ENCODE peak calls at places on chromosomes 7 and 10, in four cellular contexts. One of them, this sample, is unnamed.

GRCh38 chr7:86939197-86939814 is 120.1 kb downstream of the ELAPOR2 start:
- DNase-seq in K562: peak; percentile 42
- DNase-seq in HL-60: peak; percentile 6
- DNase-seq in GM12891: no peak
- DNase-seq in this sample: peak; percentile 40

GRCh38 chr10:128322950-128323349 is 196.7 kb upstream of the MKI67 start:
- DNase-seq in K562: no peak
- DNase-seq in HL-60: no peak
- DNase-seq in GM12891: no peak
- DNase-seq in this sample: no peak

GRCh38 chr10:101856626-101857025 is 13.0 kb upstream of the KCNIP2 start:
- DNase-seq in K562: no peak
- DNase-seq in HL-60: no peak
- DNase-seq in GM12891: no peak
- DNase-seq in this sample: no peak

GRCh38 chr7:1785839-1786238 is 115.8 kb downstream of the ELFN1 start:
- DNase-seq in K562: no peak
- DNase-seq in HL-60: no peak
- DNase-seq in GM12891: no peak
- DNase-seq in this sample: no peak

GRCh38 chr10:93379366-93380042 is 102.6 kb downstream of the MYOF start:
- DNase-seq in K562: no peak
- DNase-seq in HL-60: no peak
- DNase-seq in GM12891: no peak
- DNase-seq in this sample: no peak

GRCh38 chr7:6444516-6445269 is 3.1 kb downstream of the DAGLB start:
- DNase-seq in K562: no peak
- DNase-seq in HL-60: no peak
- DNase-seq in GM12891: no peak
- DNase-seq in this sample: no peak

GRCh38 chr10:133009218-133009954 is 67.0 kb upstream of the CFAP46 start:
- DNase-seq in K562: peak; percentile 14
- DNase-seq in HL-60: no peak
- DNase-seq in GM12891: no peak
- DNase-seq in this sample: no peak

GRCh38 chr7:105689093-105689819 is 108.0 kb upstream of the EFCAB10 start:
- DNase-seq in K562: no peak
- DNase-seq in HL-60: no peak
- DNase-seq in GM12891: no peak
- DNase-seq in this sample: no peak

GRCh38 chr10:78433063-78433717 is 399.5 kb downstream of the RPS24 start:
- DNase-seq in K562: no peak
- DNase-seq in HL-60: no peak
- DNase-seq in GM12891: no peak
- DNase-seq in this sample: no peak

GRCh38 chr10:78375854-78376785 is 342.5 kb downstream of the RPS24 start:
- DNase-seq in K562: no peak
- DNase-seq in HL-60: no peak
- DNase-seq in GM12891: no peak
- DNase-seq in this sample: no peak

GRCh38 chr10:110860576-110861241 is 11.0 kb upstream of the PDCD4 start:
- DNase-seq in K562: no peak
- DNase-seq in HL-60: no peak
- DNase-seq in GM12891: no peak
- DNase-seq in this sample: peak; percentile 90

GRCh38 chr7:85287126-85287825 is 100.4 kb upstream of the SEMA3D start:
- DNase-seq in K562: no peak
- DNase-seq in HL-60: no peak
- DNase-seq in GM12891: no peak
- DNase-seq in this sample: no peak

GRCh38 chr7:45185028-45185863 is 27.7 kb downstream of the RAMP3 start:
- DNase-seq in K562: no peak
- DNase-seq in HL-60: no peak
- DNase-seq in GM12891: no peak
- DNase-seq in this sample: no peak

GRCh38 chr7:106057962-106058901 is 53.9 kb downstream of the SYPL1 start:
- DNase-seq in K562: no peak
- DNase-seq in HL-60: no peak
- DNase-seq in GM12891: peak; percentile 52
- DNase-seq in this sample: peak; percentile 88

GRCh38 chr10:47137311-47137851 is 162.6 kb upstream of the GDF10 start:
- DNase-seq in K562: no peak
- DNase-seq in HL-60: no peak
- DNase-seq in GM12891: no peak
- DNase-seq in this sample: no peak

GRCh38 chr10:92387289-92387940 is 96.4 kb downstream of the MARCHF5 start:
- DNase-seq in K562: peak; percentile 86
- DNase-seq in HL-60: peak; percentile 14
- DNase-seq in GM12891: no peak
- DNase-seq in this sample: no peak

GRCh38 chr10:45454859-45455258 is 80.8 kb downstream of the ALOX5 start:
- DNase-seq in K562: no peak
- DNase-seq in HL-60: no peak
- DNase-seq in GM12891: no peak
- DNase-seq in this sample: no peak

GRCh38 chr7:112933598-112933997 is 143.4 kb upstream of the TMEM168 start:
- DNase-seq in K562: no peak
- DNase-seq in HL-60: no peak
- DNase-seq in GM12891: no peak
- DNase-seq in this sample: no peak

GRCh38 chr7:125661677-125662076 is 732.1 kb upstream of the POT1 start:
- DNase-seq in K562: peak; percentile 39
- DNase-seq in HL-60: no peak
- DNase-seq in GM12891: no peak
- DNase-seq in this sample: no peak

GRCh38 chr10:103560886-103561285 is 67.4 kb downstream of the NEURL1 start:
- DNase-seq in K562: no peak
- DNase-seq in HL-60: no peak
- DNase-seq in GM12891: no peak
- DNase-seq in this sample: no peak

GRCh38 chr10:100469756-100470155 is 6.9 kb downstream of the WNT8B start:
- DNase-seq in K562: no peak
- DNase-seq in HL-60: no peak
- DNase-seq in GM12891: no peak
- DNase-seq in this sample: no peak

GRCh38 chr10:96311180-96311697 is 7.0 kb downstream of the DNTT start:
- DNase-seq in K562: no peak
- DNase-seq in HL-60: no peak
- DNase-seq in GM12891: no peak
- DNase-seq in this sample: no peak
- TF ChIP-seq SPI1 in K562: no peak
- TF ChIP-seq SPI1 in HL-60: no peak
- TF ChIP-seq SPI1 in GM12891: no peak
- TF ChIP-seq SPI1 in this sample: no peak

DNA sequence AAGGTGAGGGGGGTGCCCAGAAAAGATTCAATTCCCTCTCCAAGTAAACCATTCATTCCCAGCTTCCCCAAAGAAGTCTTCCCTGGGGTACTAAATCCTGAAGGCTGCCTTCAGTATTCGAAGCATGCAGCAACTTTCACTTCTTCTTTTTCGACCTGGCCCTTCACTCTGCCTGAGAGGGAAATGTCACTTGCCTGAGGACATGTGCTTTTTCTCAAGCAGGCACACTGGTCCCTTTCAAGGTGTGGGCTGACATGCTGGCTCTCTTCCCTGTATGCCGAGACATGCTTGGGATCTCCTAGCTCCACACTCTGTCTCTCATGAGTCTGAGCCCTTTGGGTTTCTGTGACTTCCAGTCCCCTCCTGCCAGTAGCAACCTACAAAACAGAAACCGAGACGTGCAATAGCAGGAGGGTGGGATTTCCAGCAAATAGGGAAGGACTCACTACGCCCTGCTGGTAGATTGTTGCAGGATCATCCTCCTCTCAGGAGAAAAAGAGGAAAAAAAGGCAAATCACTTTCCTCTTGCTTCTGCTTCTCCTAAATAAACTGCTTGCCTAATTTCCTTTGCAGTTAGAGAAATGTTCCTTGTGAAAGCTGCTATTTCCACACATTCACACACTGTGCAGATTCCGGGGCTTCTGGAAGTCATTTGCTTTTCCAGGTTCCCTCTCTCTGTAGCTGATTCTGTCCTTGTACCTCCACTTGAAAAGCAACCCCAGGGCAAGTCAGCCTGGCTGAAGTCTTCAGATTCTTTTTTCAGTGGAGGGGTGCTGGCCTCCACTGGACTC is 33.4 kb downstream of the FIGNL1 start:
- DNase-seq in K562: no peak
- DNase-seq in HL-60: no peak
- DNase-seq in GM12891: no peak
- DNase-seq in this sample: peak; percentile 67
- TF ChIP-seq SPI1 in K562: peak; percentile 76
- TF ChIP-seq SPI1 in HL-60: peak; percentile 97
- TF ChIP-seq SPI1 in GM12891: peak; percentile 99
- TF ChIP-seq SPI1 in this sample: peak; percentile 99

DNA sequence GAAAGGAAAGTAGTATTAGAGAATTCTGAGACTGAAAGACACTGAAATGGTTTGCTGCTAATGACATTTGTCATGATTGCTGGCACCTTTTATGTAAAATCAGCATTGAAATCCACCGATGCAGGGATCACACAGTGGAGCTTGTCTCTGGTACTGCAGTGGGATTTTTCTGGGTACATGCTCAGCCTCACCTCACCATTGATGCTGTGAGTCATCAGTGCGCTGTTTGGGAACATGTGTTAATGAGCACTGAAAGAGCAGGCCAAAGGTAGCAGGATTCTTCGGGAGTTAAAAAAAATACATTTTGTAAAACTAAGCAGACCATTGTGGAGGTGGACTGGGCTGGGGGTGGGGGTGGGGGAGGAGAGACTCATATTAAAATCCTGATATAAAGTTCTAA is 174.9 kb downstream of the CREB5 start:
- DNase-seq in K562: no peak
- DNase-seq in HL-60: no peak
- DNase-seq in GM12891: no peak
- DNase-seq in this sample: no peak
- TF ChIP-seq SPI1 in K562: no peak
- TF ChIP-seq SPI1 in HL-60: no peak
- TF ChIP-seq SPI1 in GM12891: no peak
- TF ChIP-seq SPI1 in this sample: no peak

GRCh38 chr10:126380352-126381076 is 7.8 kb downstream of the ADAM12 start:
- DNase-seq in K562: no peak
- DNase-seq in HL-60: no peak
- DNase-seq in GM12891: no peak
- DNase-seq in this sample: no peak
- TF ChIP-seq SPI1 in K562: no peak
- TF ChIP-seq SPI1 in HL-60: no peak
- TF ChIP-seq SPI1 in GM12891: no peak
- TF ChIP-seq SPI1 in this sample: no peak

GRCh38 chr10:33204049-33204448 is 130.4 kb downstream of the NRP1 start:
- DNase-seq in K562: no peak
- DNase-seq in HL-60: no peak
- DNase-seq in GM12891: no peak
- DNase-seq in this sample: no peak
- TF ChIP-seq SPI1 in K562: no peak
- TF ChIP-seq SPI1 in HL-60: no peak
- TF ChIP-seq SPI1 in GM12891: no peak
- TF ChIP-seq SPI1 in this sample: no peak

GRCh38 chr10:112763916-112764520 is 186.0 kb upstream of the TCF7L2 start:
- DNase-seq in K562: no peak
- DNase-seq in HL-60: no peak
- DNase-seq in GM12891: no peak
- DNase-seq in this sample: no peak
- TF ChIP-seq SPI1 in K562: no peak
- TF ChIP-seq SPI1 in HL-60: no peak
- TF ChIP-seq SPI1 in GM12891: no peak
- TF ChIP-seq SPI1 in this sample: no peak